ENCODE peak calls at places on chromosomes 6 and 20, in five cellular contexts. A is right atrium auricular region, J is HepG2, B is MM.1S, O is fibroblast of lung. V is an unnamed sample. For H3K4me1, the result is how much of the 10 kb centered on the place peaks cover.

GRCh38 chr20:48451401-48451800 is 376.4 kb downstream of the PREX1 start:
- DNase-seq in A (no peak), J (no peak), B (no peak), O (no peak), V (no peak)

GRCh38 chr6:38432479-38432878 is 207.2 kb downstream of the BTBD9 start:
- DNase-seq in B (no peak), J (no peak), O (peak), A (no peak), V (no peak)

GRCh38 chr6:111614833-111615582 is 9.3 kb upstream of the TRAF3IP2 start:
- DNase-seq in A (no peak), J (peak), B (no peak), O (no peak), V (no peak)

GRCh38 chr20:10708342-10709185 is 34.8 kb upstream of the JAG1 start:
- DNase-seq in A (no peak), J (peak), B (no peak), O (peak), V (no peak)

GRCh38 chr6:166435574-166435973 is 52.8 kb upstream of the MPC1 start:
- DNase-seq in A (no peak), O (no peak), J (no peak), B (no peak), V (no peak)

GRCh38 chr20:51335329-51335841 is 207.1 kb downstream of the NFATC2 start:
- DNase-seq in J (no peak), B (no peak), O (peak), A (no peak), V (no peak)

GRCh38 chr6:111031151-111031550 is 49.3 kb downstream of the RPF2 start:
- DNase-seq in O (no peak), A (no peak), B (no peak), J (no peak), V (no peak)

GRCh38 chr6:158037021-158037420 is 55.4 kb downstream of the SYNJ2 start:
- DNase-seq in B (no peak), A (no peak), O (no peak), J (no peak), V (no peak)

GRCh38 chr20:51497542-51498467 is 44.7 kb downstream of the NFATC2 start:
- DNase-seq in B (no peak), O (peak), A (no peak), J (no peak), V (no peak)

GRCh38 chr20:41716911-41717310 is 98.7 kb upstream of the CHD6 start:
- DNase-seq in B (no peak), O (no peak), A (no peak), J (no peak), V (no peak)

GRCh38 chr20:38537176-38537575 is 43.8 kb upstream of the ADIG start:
- DNase-seq in A (no peak), B (no peak), O (no peak), J (no peak), V (no peak)

GRCh38 chr20:35616465-35617396 is 1.1 kb downstream of the SPAG4 start:
- DNase-seq in J (peak), A (peak), B (no peak), O (peak), V (no peak)

GRCh38 chr20:54197621-54198604 is 10.0 kb upstream of the PFDN4 start:
- DNase-seq in J (peak), A (no peak), O (peak), B (peak), V (no peak)

GRCh38 chr6:6592836-6593235 is 4.3 kb downstream of the LY86 start:
- DNase-seq in B (no peak), O (no peak), J (no peak), A (no peak), V (no peak)
- H3K4me1 ChIP-seq in B (under half), O (under half), J (under half), A (under half), V (under half)

DNA sequence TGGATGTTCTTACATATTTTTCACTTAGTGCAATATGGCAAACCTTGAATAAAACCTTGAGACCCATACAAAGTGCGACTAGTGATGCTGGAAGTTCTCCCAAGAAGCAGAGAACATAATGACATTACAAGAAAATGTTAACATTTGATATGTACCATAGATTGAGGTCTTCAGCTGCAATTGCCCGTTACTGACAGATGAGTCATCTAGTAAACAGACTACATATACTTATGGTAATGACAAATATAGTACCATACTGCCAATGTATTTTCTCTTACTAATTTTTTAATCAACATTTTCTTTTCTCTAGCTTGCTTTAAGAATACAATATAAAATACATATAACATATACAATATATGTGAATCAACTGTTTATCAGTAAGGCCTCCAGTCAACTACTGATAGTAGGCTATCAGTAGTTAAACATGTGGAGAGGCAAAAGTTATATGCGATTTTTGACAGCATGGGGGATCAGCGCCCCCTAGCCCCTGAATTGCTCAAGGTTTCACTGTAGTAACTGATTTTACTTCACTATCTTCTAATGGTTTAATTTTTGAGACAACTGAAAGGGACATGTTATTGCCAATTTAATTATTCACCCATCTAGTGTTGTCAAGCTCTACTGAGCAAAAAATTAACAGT is 166.7 kb upstream of the ADGRB3 start:
- DNase-seq in J (no peak), A (no peak), O (no peak), B (no peak), V (no peak)
- TF ChIP-seq CTCF in J (peak), A (no peak), O (peak), B (no peak), V (no peak)

DNA sequence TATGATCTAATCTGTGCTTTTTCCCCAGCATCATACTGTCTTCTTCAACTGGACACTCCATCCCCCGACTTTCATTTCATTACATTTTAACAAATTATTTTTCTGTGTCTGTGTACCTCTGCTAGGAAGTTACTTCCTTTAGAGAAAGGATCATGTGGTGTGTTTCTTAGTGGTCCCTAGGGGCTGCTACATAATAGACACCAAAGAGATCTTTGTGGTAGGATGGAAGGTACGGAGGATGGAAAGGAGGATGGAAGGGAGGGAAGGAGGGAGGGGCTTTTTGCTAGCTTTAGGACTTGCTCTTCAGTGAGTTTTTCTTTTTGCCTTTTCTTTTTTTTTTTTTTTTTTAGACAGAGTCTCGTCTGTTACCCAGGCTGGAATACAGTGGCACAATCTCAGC is 95.7 kb downstream of the TNFAIP3 start:
- DNase-seq in J (no peak), A (no peak), O (no peak), B (no peak), V (no peak)
- H3K27ac ChIP-seq in J (no peak), A (no peak), O (no peak), B (peak), V (no peak)

DNA sequence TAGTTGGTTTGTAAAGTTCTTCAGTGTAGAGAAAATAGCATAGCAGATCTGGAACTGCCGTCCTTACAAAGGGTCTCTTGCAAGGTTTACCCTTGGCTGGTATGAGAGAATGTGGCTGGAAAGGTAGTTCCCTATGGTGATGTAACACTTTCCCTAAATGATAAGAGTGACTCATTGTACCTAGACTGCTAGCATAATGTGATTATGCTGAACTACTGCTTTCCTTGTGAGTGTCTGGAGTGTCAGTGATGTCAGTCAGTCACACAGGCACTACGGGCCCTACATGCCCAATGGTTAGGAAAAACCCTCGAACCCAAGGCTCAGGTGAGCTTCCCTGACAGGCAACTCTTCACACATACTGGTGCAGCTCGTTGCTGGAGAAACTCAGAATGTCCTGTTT is 28.5 kb upstream of the LY86 start:
- DNase-seq in J (no peak), O (no peak), B (no peak), A (no peak), V (no peak)
- H3K4me1 ChIP-seq in J (under half), O (under half), B (under half), A (under half), V (under half)

GRCh38 chr6:84284428-84285033 is 57.1 kb upstream of the CEP162 start:
- DNase-seq in B (no peak), J (peak), O (no peak), A (no peak), V (no peak)
- TF ChIP-seq CTCF in B (peak), J (peak), O (peak), A (no peak), V (no peak)

DNA sequence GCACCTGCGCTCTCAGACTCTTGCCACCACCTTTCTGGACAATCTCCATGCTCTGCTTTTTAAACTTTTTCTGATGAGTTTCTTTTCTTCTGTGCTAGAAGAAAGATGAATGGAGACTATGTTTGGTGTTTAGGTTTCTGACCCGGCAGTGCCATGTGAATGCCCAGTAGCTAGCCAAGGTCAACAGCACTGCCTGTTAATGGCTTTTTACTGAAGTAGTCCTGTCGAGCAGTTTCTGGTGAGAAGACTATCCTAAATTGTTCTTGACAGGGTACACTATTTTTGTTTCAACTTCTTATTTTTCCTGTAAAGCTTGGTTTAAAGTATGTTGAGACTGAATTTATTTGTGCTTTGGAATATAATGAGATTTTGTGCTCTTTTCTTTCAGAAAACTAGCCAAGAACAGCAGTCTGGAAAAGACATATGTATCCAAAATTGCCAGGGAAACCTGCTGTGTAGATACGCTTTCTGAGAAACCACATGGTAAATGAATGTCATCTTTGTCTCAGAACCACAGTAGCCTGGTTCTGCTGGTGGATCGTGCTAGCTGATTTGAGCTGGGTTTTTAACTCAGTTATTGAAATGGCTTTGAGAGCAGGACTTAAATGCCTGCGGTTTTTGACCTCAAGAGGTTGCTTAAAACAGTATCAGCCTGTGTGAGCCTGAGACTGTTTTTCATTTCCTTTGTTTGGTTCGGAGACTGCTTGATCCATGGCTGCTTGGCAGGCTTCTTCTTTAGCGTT is 48.1 kb downstream of the KCNS1 start:
- DNase-seq in A (no peak), O (peak), J (no peak), B (peak), V (no peak)
- H3K27ac ChIP-seq in A (peak), O (peak), J (no peak), B (peak), V (no peak)

GRCh38 chr6:15272562-15272961 is 26.7 kb downstream of the JARID2 start:
- DNase-seq in A (no peak), B (no peak), J (no peak), O (no peak), V (no peak)
- H3K4me1 ChIP-seq in A (under half), B (under half), J (half or more), O (under half), V (under half)

DNA sequence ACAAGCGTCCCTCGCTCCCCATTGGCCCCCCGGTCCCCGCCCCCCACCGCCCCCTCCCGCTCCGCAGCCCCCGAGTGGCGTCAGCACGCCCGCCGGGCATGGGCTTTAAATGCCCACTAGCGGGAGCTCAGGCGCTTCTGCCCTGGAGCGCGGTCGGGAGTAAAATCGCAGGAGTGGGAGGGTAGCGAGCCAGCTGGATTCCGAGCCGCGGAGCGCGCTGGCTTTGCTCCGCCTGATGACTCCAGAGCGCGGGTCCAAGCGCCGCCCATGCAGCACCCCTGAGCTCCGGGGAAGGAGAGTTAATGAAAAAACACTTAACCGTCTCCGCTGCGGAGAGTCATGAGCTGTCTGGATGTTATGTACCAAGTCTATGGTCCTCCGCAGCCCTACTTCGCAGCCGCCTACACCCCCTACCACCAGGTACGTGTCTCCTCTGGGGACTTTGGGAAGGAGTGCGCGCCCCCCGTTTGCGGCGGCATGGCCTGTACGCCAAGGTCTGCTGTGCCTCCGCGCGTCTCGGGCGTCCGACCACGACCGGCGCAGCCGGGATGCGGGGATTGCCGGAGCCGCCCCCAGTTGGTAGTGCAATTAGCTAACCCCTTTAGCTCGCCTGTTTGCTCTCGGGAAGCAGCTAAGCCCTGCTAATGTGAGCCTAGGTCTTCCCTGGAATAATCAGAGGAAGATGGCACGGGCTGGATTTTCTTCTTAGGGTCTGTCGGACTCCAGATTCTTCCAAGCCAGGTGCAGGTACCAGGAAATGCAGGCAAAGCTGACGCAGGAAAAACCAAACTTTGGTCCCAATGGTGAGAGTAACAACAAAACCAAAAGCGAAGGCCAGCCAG is at the start of gene VGLL2:
- DNase-seq in A (peak), J (peak), B (peak), O (peak), V (no peak)
- TF ChIP-seq CTCF in A (no peak), J (peak), B (no peak), O (no peak), V (no peak)

DNA sequence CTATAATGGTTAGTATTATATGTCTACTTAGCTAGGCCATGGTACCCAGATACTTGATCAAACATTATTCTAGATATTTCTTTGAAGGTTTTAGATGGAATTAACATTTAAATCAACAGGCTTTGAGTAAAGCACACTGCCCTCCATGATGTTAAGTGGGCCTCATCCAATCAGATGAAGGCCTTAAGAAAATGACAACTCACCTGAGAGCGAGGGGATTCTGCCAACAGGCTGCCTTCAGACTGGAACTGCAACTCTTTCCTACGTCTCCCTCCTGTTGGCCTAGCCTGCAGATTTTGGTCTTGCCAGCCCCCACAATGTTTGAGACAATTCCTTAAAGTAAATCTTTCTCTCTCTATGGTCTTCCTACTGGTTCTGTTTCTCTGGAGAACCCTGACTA is 137.3 kb downstream of the AHI1 start:
- DNase-seq in O (no peak), J (no peak), A (no peak), B (no peak), V (no peak)
- H3K27ac ChIP-seq in O (no peak), J (no peak), A (no peak), B (no peak), V (no peak)

V was measured in vagina.